ENCODE peak calls at places on chromosomes 1 and 21, in ten cellular contexts. Y is heart left ventricle; D is CD4-positive, alpha-beta T cell; A is CD8-positive, alpha-beta T cell; F is astrocyte of the cerebellum; C is omental fat pad; R is thoracic aorta; T is type B pancreatic cell; J is upper lobe of right lung; H is A673. G is an unnamed sample.

GRCh38 chr1:94739521-94740061 is 80.6 kb upstream of the SLC44A3 start:
- DNase-seq in Y (no peak), D (no peak), T (no peak), H (no peak), R (no peak), F (peak), A (no peak), J (no peak), C (no peak), G (no peak)

GRCh38 chr1:15691434-15692032 is 7.4 kb downstream of the PLEKHM2 start:
- DNase-seq in J (no peak), H (no peak), D (no peak), R (no peak), F (no peak), A (no peak), T (no peak), C (no peak), Y (peak), G (no peak)

GRCh38 chr1:205141236-205142104 is 19.7 kb upstream of the RBBP5 start:
- DNase-seq in R (peak), H (peak), C (peak), F (peak), A (peak), Y (peak), T (no peak), D (peak), J (no peak), G (peak)

GRCh38 chr1:199551967-199552565 is 475.4 kb upstream of the NR5A2 start:
- DNase-seq in A (peak), T (no peak), J (no peak), Y (peak), H (peak), F (peak), R (no peak), C (no peak), D (no peak), G (no peak)

GRCh38 chr1:111621050-111621449 is 1.5 kb downstream of the RAP1A start:
- DNase-seq in A (no peak), C (no peak), T (no peak), Y (no peak), F (no peak), H (peak), R (no peak), J (no peak), D (no peak), G (no peak)

GRCh38 chr1:239735081-239735480 is 348.7 kb downstream of the CHRM3 start:
- DNase-seq in F (no peak), H (no peak), A (no peak), T (no peak), Y (no peak), D (no peak), R (no peak), C (no peak), J (no peak), G (no peak)

GRCh38 chr1:167641786-167642500 is 11.9 kb downstream of the RCSD1 start:
- DNase-seq in Y (no peak), J (no peak), C (no peak), T (no peak), D (no peak), R (no peak), H (no peak), F (no peak), A (no peak), G (no peak)

GRCh38 chr1:23727362-23727811 is 15.9 kb upstream of the ELOA start:
- DNase-seq in T (no peak), F (no peak), Y (peak), H (no peak), R (no peak), J (peak), D (no peak), A (no peak), C (no peak), G (peak)

GRCh38 chr1:77925536-77925935 is 37.1 kb downstream of the NEXN start:
- DNase-seq in A (no peak), D (no peak), F (peak), T (no peak), H (no peak), J (no peak), C (no peak), Y (no peak), R (no peak), G (no peak)

GRCh38 chr1:153431928-153432327 is 15.6 kb downstream of the S100A7A start:
- DNase-seq in J (no peak), H (no peak), C (no peak), Y (no peak), F (no peak), A (no peak), R (no peak), D (no peak), T (no peak), G (no peak)

GRCh38 chr1:212608209-212608955 is at the start of gene ATF3:
- DNase-seq in A (peak), J (peak), R (peak), C (peak), F (peak), Y (peak), T (peak), D (peak), H (peak), G (peak)

GRCh38 chr1:109482796-109483638 is 688 bp upstream of the ATXN7L2 start:
- DNase-seq in D (peak), T (no peak), Y (no peak), A (peak), C (no peak), F (no peak), J (peak), H (no peak), R (no peak), G (peak)

GRCh38 chr1:215484111-215484914 is 82.8 kb upstream of the KCTD3 start:
- DNase-seq in D (no peak), Y (no peak), H (no peak), J (no peak), T (no peak), C (no peak), A (no peak), F (no peak), R (no peak), G (no peak)

GRCh38 chr1:116910379-116911165 is 856 bp downstream of the PTGFRN start:
- DNase-seq in F (no peak), C (no peak), A (peak), T (peak), J (peak), Y (peak), R (no peak), H (peak), D (peak), G (no peak)

GRCh38 chr1:201982923-201983805 is 716 bp downstream of the RNPEP start:
- DNase-seq in D (peak), F (peak), C (peak), Y (peak), R (no peak), T (peak), A (peak), H (peak), J (peak), G (peak)
- TF ChIP-seq CTCF in D (no peak), F (peak), C (no peak), Y (no peak), R (no peak), T (peak), A (no peak), H (no peak), J (peak), G (peak)

DNA sequence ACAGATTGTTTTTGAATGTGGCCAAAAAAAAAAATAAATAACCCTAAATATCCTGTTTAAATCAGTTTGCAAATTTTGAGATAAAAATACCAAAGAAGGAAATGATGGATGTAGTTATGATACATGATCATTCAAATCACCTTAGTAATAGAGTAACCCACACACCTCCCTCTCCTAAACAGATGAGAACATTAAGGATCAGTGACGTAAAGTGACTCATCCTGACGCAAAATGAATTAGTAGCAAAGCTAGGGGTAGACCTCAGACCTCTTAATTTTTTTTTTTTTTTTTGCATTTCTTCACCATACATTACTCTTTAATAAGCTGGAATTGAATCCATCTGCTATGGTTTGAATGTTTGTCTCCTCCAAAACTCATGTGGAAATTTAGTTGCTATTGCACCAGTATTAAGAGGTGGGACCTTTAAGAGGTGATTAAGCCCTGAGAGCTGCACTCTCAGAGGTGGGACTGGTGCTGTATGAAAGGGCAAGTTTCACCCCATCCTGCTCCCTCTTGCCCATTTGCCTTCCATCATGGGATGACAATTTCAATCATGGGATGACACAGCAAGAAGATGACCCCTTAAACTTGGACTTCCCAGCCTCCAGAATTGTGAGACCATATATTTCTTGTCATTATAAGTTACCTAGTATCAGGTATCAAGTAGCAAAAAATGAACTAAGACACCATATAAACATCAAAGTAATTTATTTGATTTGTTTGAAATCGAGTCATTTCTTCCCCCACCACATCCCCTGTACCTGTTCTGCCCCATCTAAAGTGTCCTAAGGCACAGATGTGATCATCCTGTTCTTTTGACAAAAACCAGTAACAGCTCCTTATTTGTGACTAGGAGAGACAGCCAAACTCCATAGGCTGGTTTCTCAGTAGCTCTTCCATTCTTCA is 114.6 kb upstream of the DUSP10 start:
- DNase-seq in Y (no peak), C (no peak), J (no peak), R (no peak), F (no peak), A (no peak), H (no peak), D (no peak), T (no peak), G (no peak)
- TF ChIP-seq CTCF in Y (no peak), C (no peak), J (no peak), R (no peak), F (no peak), A (no peak), H (no peak), D (no peak), T (no peak), G (no peak)

DNA sequence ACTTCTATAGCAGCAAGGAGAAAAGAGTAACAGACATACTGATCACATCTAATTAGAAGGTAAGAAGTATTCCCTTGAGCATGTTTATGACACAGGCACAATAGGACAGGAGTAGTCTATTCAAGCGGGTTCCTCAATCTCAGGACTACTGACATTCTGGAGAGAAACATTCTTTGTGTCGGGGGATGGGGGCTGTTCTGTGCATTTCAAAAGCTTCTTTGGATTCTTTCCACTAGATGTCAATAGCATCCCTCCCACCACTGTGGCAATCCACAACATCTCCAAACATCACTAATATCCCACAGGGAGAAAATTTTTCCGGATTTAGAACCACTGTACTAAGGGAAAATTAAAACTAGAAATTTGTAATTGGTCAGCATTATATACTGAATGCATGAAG is 56.9 kb downstream of the ADAMTS5 start:
- DNase-seq in C (no peak), H (no peak), D (no peak), R (no peak), F (no peak), Y (no peak), A (no peak), J (no peak), T (no peak), G (no peak)
- TF ChIP-seq CTCF in C (no peak), H (no peak), D (no peak), R (no peak), F (no peak), Y (no peak), A (no peak), J (no peak), T (peak), G (no peak)

DNA sequence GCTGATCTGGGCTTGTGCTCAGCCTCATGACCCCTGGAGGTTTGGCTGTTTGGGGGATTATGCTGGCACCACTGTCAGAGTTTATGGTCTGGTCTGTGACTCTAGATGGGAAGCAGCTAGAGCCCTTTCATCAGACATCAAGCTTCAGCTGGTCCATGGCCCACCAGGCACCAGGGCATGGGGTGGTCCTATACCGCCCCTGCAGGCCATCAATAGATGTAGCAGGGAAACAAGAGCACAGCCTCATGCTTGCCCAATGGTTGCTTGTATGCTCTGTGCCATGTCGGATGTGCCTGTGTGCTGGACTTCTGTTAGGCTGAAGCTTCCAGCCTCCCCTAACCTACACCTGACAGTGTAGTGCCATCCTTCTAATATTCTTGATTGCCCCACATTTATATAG is 71.1 kb upstream of the CD34 start:
- DNase-seq in A (no peak), T (peak), F (no peak), H (peak), D (no peak), C (no peak), Y (no peak), J (no peak), R (no peak), G (no peak)
- TF ChIP-seq CTCF in A (no peak), T (peak), F (peak), H (peak), D (no peak), C (no peak), Y (peak), J (peak), R (peak), G (peak)

DNA sequence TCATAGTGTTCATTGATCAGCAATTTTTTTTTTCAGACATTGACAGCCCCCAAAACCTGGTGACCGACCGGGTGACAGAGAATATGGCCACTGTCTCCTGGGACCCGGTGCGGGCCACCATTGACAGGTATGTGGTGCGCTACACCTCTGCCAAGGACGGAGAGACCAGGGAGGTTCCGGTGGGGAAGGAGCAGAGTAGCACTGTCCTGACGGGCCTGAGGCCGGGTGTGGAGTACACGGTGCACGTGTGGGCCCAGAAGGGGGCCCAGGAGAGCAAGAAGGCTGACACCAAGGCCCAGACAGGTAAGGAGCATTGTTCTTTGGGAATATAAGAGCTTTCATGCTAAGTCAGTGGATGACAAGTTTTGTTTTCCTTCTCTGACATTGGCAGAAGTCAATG is 49.3 kb downstream of the TNN start:
- DNase-seq in R (no peak), T (no peak), A (no peak), J (no peak), D (no peak), H (no peak), Y (no peak), C (no peak), F (no peak), G (no peak)
- TF ChIP-seq CTCF in R (no peak), T (no peak), A (no peak), J (no peak), D (no peak), H (no peak), Y (no peak), C (no peak), F (no peak), G (no peak)

GRCh38 chr1:21216835-21217811 is 40.4 kb upstream of the EIF4G3 start:
- DNase-seq in F (no peak), A (peak), R (no peak), J (no peak), C (no peak), D (peak), H (peak), T (no peak), Y (peak), G (no peak)
- TF ChIP-seq CTCF in F (peak), A (peak), R (peak), J (peak), C (no peak), D (peak), H (peak), T (peak), Y (peak), G (peak)

G was measured in CD14-positive monocyte.